ENCODE peak calls at places on chromosomes 4 and X, in eight cellular contexts. M is NCI-H345; Z is KG1; V is stimulated activated naive CD4-positive, alpha-beta T cell treated with Interleukin-2 at 50 U/mL for 16 hours; A is sigmoid colon; P is iris pigment epithelial cell; O is H54; D is astrocyte of the spinal cord. Y is an unnamed sample.

GRCh38 chrX:115364625-115365024 is 75.1 kb downstream of the LUZP4 start:
- DNase-seq in Z (no peak), O (no peak), A (no peak), M (peak; percentile 3), P (peak; percentile 26), V (no peak), D (peak; percentile 6), Y (no peak)

GRCh38 chr4:130632731-130633604 is 1537.0 kb downstream of the C4orf33 start:
- DNase-seq in A (no peak), O (no peak), V (no peak), M (no peak), P (peak; percentile 45), D (peak; percentile 92), Z (no peak), Y (no peak)

GRCh38 chr4:32824321-32824720 is 2104.2 kb downstream of the PCDH7 start:
- DNase-seq in P (peak; percentile 59), O (no peak), M (no peak), Z (no peak), D (peak; percentile 39), A (no peak), V (no peak), Y (peak; percentile 22)

GRCh38 chr4:47505666-47506065 is 20.6 kb downstream of the ATP10D start:
- DNase-seq in Z (no peak), A (no peak), P (no peak), D (no peak), V (no peak), M (no peak), O (no peak), Y (no peak)

GRCh38 chr4:121408-122084 is 2.8 kb upstream of the ZNF718 start:
- DNase-seq in V (no peak), P (no peak), Z (peak; percentile 83), O (no peak), A (no peak), D (no peak), M (no peak), Y (no peak)

GRCh38 chr4:78119698-78120097 is 62.6 kb downstream of the FRAS1 start:
- DNase-seq in M (no peak), V (no peak), P (peak; percentile 43), D (no peak), Z (no peak), A (no peak), O (no peak), Y (no peak)

GRCh38 chrX:45506149-45506768 is 305.6 kb upstream of the DIPK2B start:
- DNase-seq in V (no peak), P (no peak), M (no peak), D (no peak), Z (no peak), A (no peak), O (no peak), Y (no peak)

GRCh38 chrX:7170903-7171302 is 22.9 kb upstream of the PUDP start:
- DNase-seq in D (no peak), M (no peak), A (no peak), V (peak; percentile 0), Z (no peak), P (peak; percentile 37), O (no peak), Y (no peak)

GRCh38 chr4:151315212-151315886 is 10.1 kb downstream of the SH3D19 start:
- DNase-seq in Z (no peak), P (no peak), V (no peak), M (no peak), A (no peak), D (peak; percentile 12), O (no peak), Y (no peak)

GRCh38 chrX:136768469-136769084 is 12.2 kb downstream of the ARHGEF6 start:
- DNase-seq in V (peak; percentile 38), Z (no peak), A (peak; percentile 73), P (peak; percentile 80), D (peak; percentile 95), O (peak; percentile 61), M (peak; percentile 7), Y (peak; percentile 67)

GRCh38 chr4:88211473-88212252 is 53.2 kb upstream of the ABCG2 start:
- DNase-seq in O (no peak), Z (peak; percentile 83), D (peak; percentile 56), P (peak; percentile 38), M (peak; percentile 41), A (no peak), V (no peak), Y (peak; percentile 42)

Y was measured in HS-5.